ENCODE peak calls at places on chromosome 14, in five cellular contexts. K is small intestine; N is CD4-positive, CD25-positive, alpha-beta regulatory T cell; P is bronchial epithelial cell; J is HL-60. Y is an unnamed sample.

GRCh38 chr14:106277503-106277902 is 751.1 kb downstream of the TMEM121 start:
- DNase-seq in K (no peak), N (no peak), P (no peak), J (no peak), Y (no peak)

GRCh38 chr14:36511981-36512584 is 7.9 kb downstream of the NKX2-1 start:
- DNase-seq in K (no peak), N (no peak), P (no peak), J (no peak), Y (no peak)

GRCh38 chr14:95935228-95935822 is 58.7 kb downstream of the TUNAR start:
- DNase-seq in K (peak), N (peak), P (peak), J (no peak), Y (no peak)

GRCh38 chr14:91835920-91836843 is 31.2 kb downstream of the TC2N start:
- DNase-seq in K (peak), N (peak), P (peak), J (no peak), Y (peak)

GRCh38 chr14:27845902-27846301 is 920.7 kb upstream of the FOXG1 start:
- DNase-seq in K (no peak), N (no peak), P (no peak), J (no peak), Y (no peak)

GRCh38 chr14:74610866-74611671 is 968 bp downstream of the LTBP2 start:
- DNase-seq in K (no peak), N (peak), P (no peak), J (no peak), Y (no peak)

GRCh38 chr14:58151264-58151700 is 731 bp downstream of the ARMH4 start:
- DNase-seq in K (no peak), N (no peak), P (no peak), J (no peak), Y (no peak)

GRCh38 chr14:34723867-34724266 is 9.5 kb upstream of the CFL2 start:
- DNase-seq in K (no peak), N (no peak), P (no peak), J (no peak), Y (no peak)

GRCh38 chr14:45199246-45199645 is 53.8 kb downstream of the MIS18BP1 start:
- DNase-seq in K (no peak), N (no peak), P (peak), J (no peak), Y (no peak)

DNA sequence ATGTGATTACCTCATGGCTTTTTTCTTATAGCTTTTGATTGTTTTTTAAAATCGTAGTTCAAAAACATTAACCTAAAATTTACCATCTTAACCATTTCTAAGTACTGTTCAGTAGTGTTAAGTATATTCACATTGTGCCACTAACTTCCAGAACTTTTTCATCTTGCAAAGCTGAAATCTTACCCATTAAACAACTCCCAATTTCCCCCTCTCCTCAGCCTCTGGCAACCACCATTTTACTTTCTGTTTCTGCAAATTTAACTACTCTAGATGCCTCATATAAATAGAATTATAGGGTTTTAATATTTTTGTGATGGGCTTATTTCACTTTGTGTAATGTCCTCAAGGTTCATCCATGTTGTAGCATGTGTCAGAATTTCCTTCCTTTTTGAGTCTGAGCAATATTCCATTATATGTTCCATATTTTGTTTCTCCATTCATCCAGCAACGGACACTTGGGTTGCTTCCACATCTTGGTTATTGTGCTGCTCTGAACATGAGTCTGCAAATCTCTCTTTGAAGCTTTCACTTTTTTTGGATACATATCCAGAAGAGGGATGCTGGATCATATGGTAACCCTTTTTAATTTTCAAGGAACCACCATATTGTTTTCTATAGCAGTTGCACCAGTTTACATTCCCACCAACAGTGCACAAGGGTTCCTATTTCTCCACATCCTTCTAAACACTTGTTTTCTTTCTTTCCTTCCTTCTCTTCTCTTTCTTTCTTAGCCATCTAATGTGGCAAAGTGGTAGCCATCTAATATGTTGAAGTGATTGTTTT is 5.0 kb downstream of the HIF1A start:
- DNase-seq in K (no peak), N (no peak), P (no peak), J (no peak), Y (no peak)
- H3K4me3 ChIP-seq in K (no peak), N (peak), P (peak), J (no peak), Y (no peak)

GRCh38 chr14:68686724-68687123 is 106.1 kb downstream of the ZFP36L1 start:
- DNase-seq in K (no peak), N (no peak), P (no peak), J (no peak), Y (no peak)

GRCh38 chr14:68686212-68686478 is 106.7 kb downstream of the ZFP36L1 start:
- DNase-seq in K (no peak), N (no peak), P (no peak), J (no peak), Y (no peak)

GRCh38 chr14:68683326-68683725 is 109.5 kb downstream of the ZFP36L1 start:
- DNase-seq in K (no peak), N (no peak), P (no peak), J (no peak), Y (no peak)

GRCh38 chr14:68685419-68686211 is 107.3 kb downstream of the ZFP36L1 start:
- DNase-seq in K (peak), N (peak), P (peak), J (no peak), Y (peak)

GRCh38 chr14:68684466-68685418 is 108.1 kb downstream of the ZFP36L1 start:
- DNase-seq in K (no peak), N (no peak), P (peak), J (no peak), Y (no peak)
- H3K4me3 ChIP-seq in K (no peak), N (peak), P (no peak), J (no peak), Y (no peak)

DNA sequence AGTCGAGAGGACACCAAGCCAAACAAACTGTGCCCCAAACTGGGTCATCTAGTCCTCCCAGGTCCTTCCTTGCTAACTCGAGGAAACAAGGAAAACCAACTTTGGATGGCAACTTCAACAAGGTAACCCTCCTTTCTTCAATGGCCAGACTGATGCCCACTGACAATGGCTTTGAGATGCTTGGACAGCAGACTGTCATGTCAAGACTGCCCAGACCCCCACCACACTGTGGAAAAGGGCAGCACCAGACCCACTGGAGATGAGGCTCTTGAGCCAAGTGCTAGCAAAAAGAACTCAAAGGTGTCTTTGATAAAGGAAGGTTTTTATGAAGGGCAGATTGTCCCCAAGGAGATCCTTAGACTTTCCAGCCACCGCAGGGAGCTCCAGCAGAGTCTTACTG is 9.0 kb upstream of the CDH24 start:
- DNase-seq in K (no peak), N (no peak), P (no peak), J (no peak), Y (no peak)
- H3K4me3 ChIP-seq in K (no peak), N (no peak), P (no peak), J (no peak), Y (no peak)

DNA sequence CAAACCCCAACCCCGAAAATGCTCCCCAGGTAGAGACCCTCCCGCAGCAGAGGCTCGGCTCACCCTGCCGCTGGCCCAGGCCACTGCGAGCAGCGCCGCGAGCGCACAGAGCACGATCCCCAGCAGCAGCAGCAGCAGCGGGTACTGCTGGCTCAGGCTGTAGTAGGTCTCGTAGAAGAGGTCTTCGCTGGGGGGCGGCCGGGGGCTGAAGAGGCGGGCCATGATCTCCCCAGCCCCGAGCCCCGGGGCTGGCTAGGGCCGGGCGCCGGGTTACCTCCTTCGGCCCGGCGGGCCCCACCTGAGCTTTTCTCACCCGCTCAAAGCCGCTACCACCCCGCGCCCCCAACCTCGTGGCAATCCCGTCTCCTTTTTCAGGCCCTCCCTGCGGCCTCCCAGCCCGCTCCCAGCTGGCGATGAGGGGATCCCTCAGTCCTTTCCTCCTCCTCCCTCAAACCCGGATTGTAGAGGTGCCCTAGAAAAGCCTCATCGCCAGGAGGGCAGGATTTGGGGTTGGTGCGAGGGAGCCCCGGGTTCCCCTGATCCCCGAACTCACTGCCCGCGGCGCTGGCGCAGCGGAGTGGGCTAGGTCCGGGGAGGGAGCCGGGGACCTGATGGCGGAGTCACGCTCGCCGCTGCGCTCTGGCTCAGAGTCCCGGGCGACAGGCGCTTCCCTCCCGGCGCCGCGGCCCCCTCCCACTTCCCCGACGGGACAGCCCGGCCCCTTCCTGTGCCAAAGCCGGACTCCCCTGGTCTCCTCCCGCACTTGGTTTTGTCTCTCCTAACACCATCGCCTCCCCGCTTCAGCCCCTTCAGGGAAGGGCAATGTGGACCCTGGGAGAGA is at the start of gene ADCY4:
- DNase-seq in K (no peak), N (no peak), P (no peak), J (no peak), Y (no peak)
- H3K4me3 ChIP-seq in K (peak), N (peak), P (peak), J (peak), Y (peak)

GRCh38 chr14:93954900-93955891 is 21.2 kb downstream of the ASB2 start:
- DNase-seq in K (peak), N (peak), P (no peak), J (peak), Y (peak)
- H3K4me3 ChIP-seq in K (peak), N (peak), P (no peak), J (peak), Y (no peak)

DNA sequence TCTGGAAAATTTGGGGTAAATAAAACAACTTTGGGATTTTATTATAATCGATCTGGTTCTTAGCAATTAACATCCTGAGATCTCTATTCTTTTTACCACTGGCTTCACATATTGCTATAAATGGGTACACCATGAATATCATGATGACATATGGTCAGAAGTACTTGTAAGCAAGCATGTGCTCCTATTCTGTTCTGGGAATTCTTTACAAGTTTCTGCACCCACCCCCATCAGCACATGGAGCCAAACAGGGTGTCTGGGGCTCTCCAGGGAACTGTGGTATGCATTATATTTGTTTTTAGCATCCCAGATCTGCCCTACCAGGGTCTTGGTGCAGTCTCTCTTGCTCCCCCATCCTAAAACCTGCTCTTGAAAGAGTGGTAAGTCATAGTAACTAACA is 31.3 kb downstream of the DMAC2L start:
- DNase-seq in K (no peak), N (no peak), P (no peak), J (no peak), Y (no peak)
- H3K4me3 ChIP-seq in K (no peak), N (no peak), P (no peak), J (no peak), Y (no peak)

GRCh38 chr14:60653709-60654161 is 4.5 kb upstream of the SIX1 start:
- DNase-seq in K (no peak), N (no peak), P (no peak), J (no peak), Y (no peak)

GRCh38 chr14:60654303-60654925 is 5.1 kb upstream of the SIX1 start:
- DNase-seq in K (no peak), N (no peak), P (no peak), J (no peak), Y (no peak)

GRCh38 chr14:60652674-60653387 is 3.6 kb upstream of the SIX1 start:
- DNase-seq in K (no peak), N (no peak), P (no peak), J (no peak), Y (no peak)

GRCh38 chr14:60651936-60652673 is 2.8 kb upstream of the SIX1 start:
- DNase-seq in K (no peak), N (no peak), P (no peak), J (no peak), Y (no peak)

DNA sequence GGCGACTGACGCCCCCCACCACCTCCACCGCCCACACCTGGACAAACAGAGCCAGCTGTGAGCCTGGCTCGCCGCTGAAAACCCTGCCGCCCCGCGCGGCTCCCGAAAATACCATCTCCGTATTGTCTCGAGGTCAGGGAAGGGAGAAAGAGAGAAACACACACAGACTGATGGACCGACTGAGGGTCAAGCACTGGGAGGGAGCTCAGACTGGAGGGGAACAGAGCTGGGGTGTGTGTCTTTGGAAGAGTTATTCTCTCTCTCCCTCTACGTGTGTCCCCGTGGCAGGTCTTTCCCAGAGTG is 4.1 kb upstream of the SIX1 start:
- DNase-seq in K (no peak), N (no peak), P (no peak), J (no peak), Y (no peak)
- H3K4me3 ChIP-seq in K (no peak), N (no peak), P (no peak), J (no peak), Y (no peak)

Y was measured in CD8-positive, alpha-beta T cell.